ENCODE peak calls at places on chromosomes 4 and X, in four cellular contexts. One of them, this sample, is unnamed.
A peak's percentile ranks its signal among the peaks of the same experiment; 100 is the strongest.

GRCh38 chrX:155334486-155335316 is at the start of gene CLIC2:
- DNase-seq in SHP77 treated with DMSO at 0.1 percent for 48 hours: peak; percentile 3
- DNase-seq in T-helper 9 cell: no peak
- DNase-seq in caudate nucleus: no peak
- DNase-seq in this sample: no peak

GRCh38 chrX:72107320-72107719 is 24.4 kb downstream of the RTL5 start:
- DNase-seq in SHP77 treated with DMSO at 0.1 percent for 48 hours: no peak
- DNase-seq in caudate nucleus: no peak
- DNase-seq in T-helper 9 cell: no peak
- DNase-seq in this sample: no peak

GRCh38 chr4:1487761-1488160 is 81.5 kb upstream of the NKX1-1 start:
- DNase-seq in caudate nucleus: no peak
- DNase-seq in SHP77 treated with DMSO at 0.1 percent for 48 hours: no peak
- DNase-seq in T-helper 9 cell: no peak
- DNase-seq in this sample: no peak

GRCh38 chr4:186351672-186352194 is 85.7 kb downstream of the F11 start:
- DNase-seq in SHP77 treated with DMSO at 0.1 percent for 48 hours: peak; percentile 64
- DNase-seq in T-helper 9 cell: no peak
- DNase-seq in caudate nucleus: no peak
- DNase-seq in this sample: no peak

GRCh38 chr4:150695162-150695561 is 113.2 kb downstream of the MAB21L2 start:
- DNase-seq in T-helper 9 cell: no peak
- DNase-seq in caudate nucleus: no peak
- DNase-seq in SHP77 treated with DMSO at 0.1 percent for 48 hours: no peak
- DNase-seq in this sample: no peak

GRCh38 chr4:122764808-122765189 is 32.3 kb downstream of the BBS12 start:
- DNase-seq in SHP77 treated with DMSO at 0.1 percent for 48 hours: no peak
- DNase-seq in caudate nucleus: no peak
- DNase-seq in T-helper 9 cell: no peak
- DNase-seq in this sample: no peak

GRCh38 chr4:21962691-21963090 is 14.1 kb upstream of the KCNIP4 start:
- DNase-seq in T-helper 9 cell: no peak
- DNase-seq in SHP77 treated with DMSO at 0.1 percent for 48 hours: no peak
- DNase-seq in caudate nucleus: no peak
- DNase-seq in this sample: no peak

GRCh38 chr4:103307479-103308042 is 109.4 kb upstream of the CENPE start:
- DNase-seq in SHP77 treated with DMSO at 0.1 percent for 48 hours: no peak
- DNase-seq in caudate nucleus: no peak
- DNase-seq in T-helper 9 cell: no peak
- DNase-seq in this sample: no peak

GRCh38 chr4:60129740-60130139 is 1070.4 kb upstream of the ADGRL3 start:
- DNase-seq in SHP77 treated with DMSO at 0.1 percent for 48 hours: no peak
- DNase-seq in T-helper 9 cell: no peak
- DNase-seq in caudate nucleus: no peak
- DNase-seq in this sample: no peak

GRCh38 chr4:110508827-110509446 is 33.0 kb downstream of the ENPEP start:
- DNase-seq in caudate nucleus: no peak
- DNase-seq in SHP77 treated with DMSO at 0.1 percent for 48 hours: no peak
- DNase-seq in T-helper 9 cell: no peak
- DNase-seq in this sample: no peak

GRCh38 chr4:159363376-159363775 is 260.5 kb downstream of the RAPGEF2 start:
- DNase-seq in T-helper 9 cell: no peak
- DNase-seq in caudate nucleus: no peak
- DNase-seq in SHP77 treated with DMSO at 0.1 percent for 48 hours: no peak
- DNase-seq in this sample: no peak

GRCh38 chr4:40180356-40180755 is 16.5 kb upstream of the RHOH start:
- DNase-seq in SHP77 treated with DMSO at 0.1 percent for 48 hours: no peak
- DNase-seq in T-helper 9 cell: no peak
- DNase-seq in caudate nucleus: no peak
- DNase-seq in this sample: no peak

GRCh38 chrX:54085666-54086065 is 41.4 kb upstream of the PHF8 start:
- DNase-seq in SHP77 treated with DMSO at 0.1 percent for 48 hours: no peak
- DNase-seq in caudate nucleus: no peak
- DNase-seq in T-helper 9 cell: no peak
- DNase-seq in this sample: no peak

GRCh38 chr4:113336556-113336955 is 287.1 kb downstream of the ANK2 start:
- DNase-seq in caudate nucleus: no peak
- DNase-seq in SHP77 treated with DMSO at 0.1 percent for 48 hours: no peak
- DNase-seq in T-helper 9 cell: no peak
- DNase-seq in this sample: no peak

GRCh38 chr4:158051401-158052235 is 121.2 kb downstream of the GASK1B start:
- DNase-seq in SHP77 treated with DMSO at 0.1 percent for 48 hours: no peak
- DNase-seq in T-helper 9 cell: no peak
- DNase-seq in caudate nucleus: no peak
- DNase-seq in this sample: no peak

GRCh38 chr4:124505211-124505610 is 207.3 kb downstream of the ANKRD50 start:
- DNase-seq in caudate nucleus: no peak
- DNase-seq in SHP77 treated with DMSO at 0.1 percent for 48 hours: no peak
- DNase-seq in T-helper 9 cell: no peak
- DNase-seq in this sample: no peak

GRCh38 chr4:77219266-77219665 is 62.3 kb downstream of the CCNG2 start:
- DNase-seq in SHP77 treated with DMSO at 0.1 percent for 48 hours: no peak
- DNase-seq in T-helper 9 cell: no peak
- DNase-seq in caudate nucleus: no peak
- DNase-seq in this sample: no peak

GRCh38 chr4:138915725-138916124 is 99.9 kb upstream of the NOCT start:
- DNase-seq in T-helper 9 cell: no peak
- DNase-seq in SHP77 treated with DMSO at 0.1 percent for 48 hours: no peak
- DNase-seq in caudate nucleus: no peak
- DNase-seq in this sample: no peak

GRCh38 chrX:126785539-126785938 is 34.0 kb upstream of the PRR32 start:
- DNase-seq in SHP77 treated with DMSO at 0.1 percent for 48 hours: no peak
- DNase-seq in caudate nucleus: no peak
- DNase-seq in T-helper 9 cell: no peak
- DNase-seq in this sample: no peak

GRCh38 chr4:152590179-152591031 is 54.5 kb upstream of the FBXW7 start:
- DNase-seq in T-helper 9 cell: no peak
- DNase-seq in caudate nucleus: no peak
- DNase-seq in SHP77 treated with DMSO at 0.1 percent for 48 hours: no peak
- DNase-seq in this sample: no peak

GRCh38 chr4:10715696-10716095 is 31.1 kb upstream of the CLNK start:
- DNase-seq in SHP77 treated with DMSO at 0.1 percent for 48 hours: no peak
- DNase-seq in T-helper 9 cell: no peak
- DNase-seq in caudate nucleus: no peak
- DNase-seq in this sample: no peak

GRCh38 chr4:163548481-163549243 is 54.2 kb downstream of the TMA16 start:
- DNase-seq in T-helper 9 cell: no peak
- DNase-seq in caudate nucleus: no peak
- DNase-seq in SHP77 treated with DMSO at 0.1 percent for 48 hours: peak; percentile 56
- DNase-seq in this sample: no peak

GRCh38 chr4:130257271-130257670 is 1161.3 kb downstream of the C4orf33 start:
- DNase-seq in SHP77 treated with DMSO at 0.1 percent for 48 hours: no peak
- DNase-seq in T-helper 9 cell: no peak
- DNase-seq in caudate nucleus: no peak
- DNase-seq in this sample: no peak

GRCh38 chr4:149885896-149886295 is 70.3 kb upstream of the IQCM start:
- DNase-seq in SHP77 treated with DMSO at 0.1 percent for 48 hours: no peak
- DNase-seq in caudate nucleus: no peak
- DNase-seq in T-helper 9 cell: no peak
- DNase-seq in this sample: no peak

GRCh38 chr4:184280104-184280503 is 62.4 kb upstream of the ENPP6 start:
- DNase-seq in caudate nucleus: no peak
- DNase-seq in T-helper 9 cell: no peak
- DNase-seq in SHP77 treated with DMSO at 0.1 percent for 48 hours: no peak
- DNase-seq in this sample: no peak

GRCh38 chrX:150475466-150475865 is 93.0 kb upstream of the MTM1 start:
- DNase-seq in caudate nucleus: no peak
- DNase-seq in SHP77 treated with DMSO at 0.1 percent for 48 hours: no peak
- DNase-seq in T-helper 9 cell: no peak
- DNase-seq in this sample: no peak

GRCh38 chrX:13774696-13775095 is 40.1 kb downstream of the OFD1 start:
- DNase-seq in SHP77 treated with DMSO at 0.1 percent for 48 hours: peak; percentile 2
- DNase-seq in T-helper 9 cell: no peak
- DNase-seq in caudate nucleus: no peak
- DNase-seq in this sample: no peak